ENCODE peak calls at places on chromosomes 16 and 17, in seven cellular contexts. E, Q, M, B, H, P and W are unnamed samples.

GRCh38 chr17:7446669-7447068 is 1.8 kb downstream of the CHRNB1 start:
- DNase-seq in E (no peak), Q (no peak), M (no peak), B (no peak), H (no peak), P (no peak), W (no peak)

GRCh38 chr17:2181206-2181983 is 122.2 kb downstream of the SMG6 start:
- DNase-seq in E (no peak), Q (peak), M (peak), B (no peak), H (no peak), P (no peak), W (peak)

GRCh38 chr17:21213491-21214014 is 408 bp downstream of the TMEM11 start:
- DNase-seq in E (peak), Q (peak), M (no peak), B (no peak), H (peak), P (no peak), W (no peak)

GRCh38 chr16:57386381-57386951 is 14.2 kb downstream of the CX3CL1 start:
- DNase-seq in E (no peak), Q (peak), M (peak), B (no peak), H (no peak), P (no peak), W (no peak)

GRCh38 chr17:17749025-17749772 is 67.9 kb downstream of the RAI1 start:
- DNase-seq in E (no peak), Q (no peak), M (no peak), B (no peak), H (no peak), P (no peak), W (no peak)

GRCh38 chr16:46711106-46711769 is 21.8 kb downstream of the ORC6 start:
- DNase-seq in E (no peak), Q (no peak), M (no peak), B (no peak), H (no peak), P (no peak), W (no peak)

GRCh38 chr17:27466748-27467375 is 10.6 kb downstream of the KSR1 start:
- DNase-seq in E (no peak), Q (no peak), M (no peak), B (no peak), H (no peak), P (no peak), W (no peak)

GRCh38 chr17:39114744-39115534 is 36.5 kb downstream of the PLXDC1 start:
- DNase-seq in E (no peak), Q (peak), M (peak), B (no peak), H (no peak), P (no peak), W (no peak)

GRCh38 chr16:49876716-49877129 is 20.8 kb upstream of the ZNF423 start:
- DNase-seq in E (no peak), Q (peak), M (no peak), B (peak), H (peak), P (no peak), W (no peak)

GRCh38 chr17:41538565-41538991 is 10.5 kb upstream of the KRT19 start:
- DNase-seq in E (peak), Q (no peak), M (no peak), B (no peak), H (no peak), P (no peak), W (no peak)

GRCh38 chr16:49492090-49492801 is 118.6 kb downstream of the C16orf78 start:
- DNase-seq in E (no peak), Q (peak), M (no peak), B (no peak), H (peak), P (no peak), W (peak)

GRCh38 chr16:4244254-4244812 is 2.5 kb upstream of the SRL start:
- DNase-seq in E (peak), Q (no peak), M (no peak), B (no peak), H (no peak), P (no peak), W (no peak)

GRCh38 chr17:50473901-50474300 is 4.8 kb upstream of the RSAD1 start:
- DNase-seq in E (no peak), Q (no peak), M (no peak), B (no peak), H (no peak), P (no peak), W (no peak)

GRCh38 chr16:28930652-28931051 is 1.1 kb upstream of the CD19 start:
- DNase-seq in E (no peak), Q (no peak), M (no peak), B (no peak), H (no peak), P (no peak), W (no peak)

GRCh38 chr16:70656712-70657263 is 10.4 kb downstream of the IL34 start:
- DNase-seq in E (no peak), Q (no peak), M (no peak), B (no peak), H (no peak), P (no peak), W (no peak)

GRCh38 chr17:54968259-54968953 is at the start of the genes COX11 and STXBP4:
- DNase-seq in E (peak), Q (peak), M (peak), B (peak), H (peak), P (peak), W (peak)
- TF ChIP-seq CTCF in E (peak), Q (no peak), M (peak), B (peak), H (peak), P (peak), W (peak)

DNA sequence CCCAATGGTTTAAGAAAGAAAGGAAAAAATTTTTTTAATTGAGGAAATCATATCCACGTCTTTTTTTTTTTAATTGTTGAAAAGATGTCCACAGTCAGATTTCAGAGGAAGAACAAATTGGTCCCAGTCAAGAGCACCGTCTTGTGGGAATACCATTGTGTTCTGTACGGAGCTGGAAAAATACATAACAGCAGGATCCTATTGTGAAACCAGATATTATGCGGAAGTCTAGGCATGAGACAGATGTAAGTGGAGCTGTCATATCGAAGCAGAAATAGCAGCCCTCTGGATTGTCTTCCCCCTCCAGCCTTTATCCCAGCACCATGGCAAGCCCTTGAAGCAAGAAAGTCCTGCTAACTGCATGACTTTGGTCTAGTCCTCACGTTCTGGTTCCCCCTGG is 391.6 kb upstream of the ASIC2 start:
- DNase-seq in E (no peak), Q (no peak), M (no peak), B (no peak), H (no peak), P (no peak), W (no peak)
- TF ChIP-seq CTCF in E (no peak), Q (no peak), M (no peak), B (no peak), H (no peak), P (no peak), W (no peak)

GRCh38 chr17:66849851-66850580 is 15.1 kb downstream of the CACNG5 start:
- DNase-seq in E (no peak), Q (no peak), M (no peak), B (no peak), H (no peak), P (no peak), W (no peak)

GRCh38 chr17:66860204-66860603 is 25.3 kb downstream of the CACNG5 start:
- DNase-seq in E (no peak), Q (no peak), M (no peak), B (no peak), H (no peak), P (no peak), W (no peak)

GRCh38 chr17:66850692-66851091 is 15.8 kb downstream of the CACNG5 start:
- DNase-seq in E (no peak), Q (no peak), M (no peak), B (no peak), H (no peak), P (no peak), W (no peak)

GRCh38 chr17:66858182-66859083 is 23.5 kb downstream of the CACNG5 start:
- DNase-seq in E (no peak), Q (no peak), M (no peak), B (no peak), H (no peak), P (no peak), W (no peak)

DNA sequence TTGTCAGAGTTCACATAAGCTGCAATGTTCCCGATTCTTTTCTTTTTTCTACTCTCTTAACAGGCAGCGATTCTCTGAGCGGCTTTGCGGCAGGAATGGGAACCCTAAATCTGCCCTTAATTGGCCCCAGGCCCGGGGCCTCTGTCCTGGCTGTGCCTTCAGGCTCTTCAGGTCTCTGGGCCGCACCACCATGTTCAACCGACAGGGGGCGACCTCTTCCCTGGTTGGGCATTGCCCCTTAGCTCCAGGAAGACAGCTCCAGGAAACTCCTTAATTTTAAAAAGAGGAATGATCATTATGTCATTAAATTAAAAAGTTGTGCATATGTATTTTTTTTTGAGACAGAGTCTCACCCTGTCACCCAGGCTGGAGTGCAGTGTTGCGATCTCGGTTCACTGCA is 20.3 kb downstream of the CACNG5 start:
- DNase-seq in E (no peak), Q (no peak), M (no peak), B (no peak), H (peak), P (no peak), W (no peak)
- TF ChIP-seq CTCF in E (peak), Q (peak), M (peak), B (no peak), H (peak), P (peak), W (peak)

DNA sequence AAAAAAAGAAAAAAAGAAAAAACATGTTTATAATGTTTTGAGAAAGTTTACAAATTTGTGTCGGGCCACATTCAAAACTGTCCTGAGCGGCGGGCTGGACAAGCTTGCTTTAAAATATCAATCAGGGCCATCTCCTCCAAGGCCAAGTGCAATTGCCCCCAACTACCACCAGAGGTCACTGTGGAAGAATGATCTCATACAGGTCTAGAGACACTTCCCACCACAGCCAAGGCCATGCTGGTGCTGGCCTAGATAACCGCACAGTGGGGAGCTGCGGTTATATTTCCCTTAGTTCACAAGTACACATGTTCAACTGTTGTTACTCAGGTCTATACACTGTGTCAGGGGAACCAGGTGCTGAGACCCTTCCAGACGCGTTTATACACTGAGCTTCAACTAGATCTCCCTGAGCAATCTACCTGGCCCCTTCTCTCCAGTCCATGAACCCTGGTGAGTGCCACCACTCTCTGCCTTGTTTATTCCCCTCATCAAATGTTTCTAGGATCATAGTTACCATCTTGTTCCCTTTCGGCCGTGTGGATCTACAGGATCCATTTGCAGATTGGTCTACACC is 83.8 kb upstream of the CCL2 start:
- DNase-seq in E (peak), Q (peak), M (peak), B (peak), H (peak), P (no peak), W (peak)
- TF ChIP-seq CTCF in E (peak), Q (peak), M (peak), B (peak), H (peak), P (peak), W (peak)

DNA sequence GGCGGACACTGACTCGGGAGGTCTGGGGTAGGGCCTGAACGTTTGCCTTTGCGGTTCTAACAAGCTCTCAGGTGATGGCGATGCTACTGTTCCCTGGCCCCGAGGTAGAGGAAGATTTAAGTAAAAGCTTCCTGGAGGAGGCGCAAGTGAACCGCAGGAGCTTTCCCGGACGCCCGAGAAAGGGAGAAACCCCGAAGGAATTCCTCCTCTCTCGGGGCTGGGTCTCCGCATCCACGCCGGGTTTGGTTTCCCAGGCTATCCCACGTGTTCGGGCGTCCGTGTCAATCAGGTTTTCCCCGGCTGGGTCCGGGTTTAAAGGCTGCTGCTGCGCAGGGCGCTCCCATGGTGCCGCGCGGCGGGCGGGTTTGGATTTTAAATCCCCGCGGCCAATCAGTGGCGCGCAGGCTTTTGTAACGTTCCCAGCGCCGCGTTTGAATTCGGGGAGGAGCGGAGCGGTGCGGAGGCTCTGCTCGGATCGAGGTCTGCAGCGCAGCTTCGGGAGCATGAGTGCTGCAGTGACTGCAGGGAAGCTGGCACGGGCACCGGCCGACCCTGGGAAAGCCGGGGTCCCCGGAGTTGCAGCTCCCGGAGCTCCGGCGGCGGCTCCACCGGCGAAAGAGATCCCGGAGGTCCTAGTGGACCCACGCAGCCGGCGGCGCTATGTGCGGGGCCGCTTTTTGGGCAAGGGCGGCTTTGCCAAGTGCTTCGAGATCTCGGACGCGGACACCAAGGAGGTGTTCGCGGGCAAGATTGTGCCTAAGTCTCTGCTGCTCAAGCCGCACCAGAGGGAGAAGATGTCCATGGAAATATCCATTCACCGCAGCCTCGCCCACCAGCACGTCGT is at the start of gene PLK1:
- DNase-seq in E (peak), Q (peak), M (no peak), B (peak), H (peak), P (no peak), W (peak)
- TF ChIP-seq CTCF in E (peak), Q (peak), M (peak), B (no peak), H (peak), P (peak), W (no peak)

GRCh38 chr17:16398270-16399267 is 16.8 kb upstream of the TRPV2 start:
- DNase-seq in E (peak), Q (no peak), M (no peak), B (no peak), H (peak), P (no peak), W (no peak)
- TF ChIP-seq CTCF in E (no peak), Q (no peak), M (no peak), B (no peak), H (no peak), P (no peak), W (no peak)

DNA sequence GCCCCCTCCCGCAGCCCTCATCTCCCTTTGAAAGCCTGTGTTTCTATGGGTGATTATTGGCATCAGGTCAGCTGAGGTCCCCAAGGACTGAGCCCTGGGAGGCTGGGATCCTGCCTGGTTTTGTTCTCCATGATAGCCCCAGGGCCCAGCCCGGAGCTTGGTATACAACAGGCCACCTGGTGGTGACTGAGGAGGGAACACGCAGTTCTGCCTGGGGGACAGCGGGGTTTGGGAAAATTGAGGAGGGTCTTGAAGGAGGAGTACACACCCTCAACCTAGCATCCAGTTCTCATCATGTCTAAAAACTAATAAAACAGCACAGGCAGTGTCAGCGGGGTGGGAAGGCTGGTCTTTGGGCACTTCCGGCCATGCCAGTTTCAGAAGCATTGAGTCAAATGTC is 335.1 kb downstream of the CPPED1 start:
- DNase-seq in E (no peak), Q (no peak), M (no peak), B (no peak), H (no peak), P (no peak), W (no peak)
- TF ChIP-seq CTCF in E (no peak), Q (no peak), M (no peak), B (no peak), H (peak), P (no peak), W (no peak)